ENCODE peak calls at places on chromosomes 7 and 10, in nine cellular contexts. O, P, L, J, X, N, V, H and E are unnamed samples.

GRCh38 chr7:1523208-1523607 is 7.3 kb upstream of the MAFK start:
- DNase-seq in O (no peak), P (no peak), L (no peak), J (no peak), X (no peak), N (no peak), V (no peak), H (no peak), E (no peak)

GRCh38 chr10:102752934-102753664 is 9.4 kb downstream of the WBP1L start:
- DNase-seq in O (peak; percentile 86), P (no peak), L (peak; percentile 61), J (peak; percentile 67), X (peak; percentile 86), N (peak; percentile 51), V (peak; percentile 73), H (no peak), E (peak; percentile 84)

GRCh38 chr7:21104124-21104500 is 317.4 kb upstream of the SP8 start:
- DNase-seq in O (no peak), P (no peak), L (no peak), J (no peak), X (no peak), N (no peak), V (no peak), H (no peak), E (no peak)

GRCh38 chr7:47191876-47192291 is 390.0 kb downstream of the TNS3 start:
- DNase-seq in O (no peak), P (no peak), L (peak; percentile 83), J (no peak), X (no peak), N (no peak), V (peak; percentile 49), H (no peak), E (no peak)

GRCh38 chr7:150466477-150466876 is 16.0 kb downstream of the GIMAP8 start:
- DNase-seq in O (no peak), P (no peak), L (no peak), J (no peak), X (no peak), N (no peak), V (no peak), H (no peak), E (no peak)

GRCh38 chr7:151886783-151887182 is 9.9 kb upstream of the PRKAG2 start:
- DNase-seq in O (no peak), P (no peak), L (peak; percentile 54), J (no peak), X (no peak), N (no peak), V (no peak), H (no peak), E (no peak)

GRCh38 chr10:109861051-109861450 is 62.3 kb downstream of the XPNPEP1 start:
- DNase-seq in O (no peak), P (peak; percentile 79), L (no peak), J (no peak), X (no peak), N (no peak), V (no peak), H (no peak), E (no peak)

GRCh38 chr10:122373108-122373507 is 1.4 kb upstream of the PLEKHA1 start:
- DNase-seq in O (no peak), P (no peak), L (no peak), J (no peak), X (no peak), N (no peak), V (no peak), H (no peak), E (no peak)

GRCh38 chr7:131745645-131746248 is 189.3 kb upstream of the PODXL start:
- DNase-seq in O (peak; percentile 59), P (no peak), L (no peak), J (peak; percentile 26), X (peak; percentile 84), N (peak; percentile 55), V (peak; percentile 77), H (no peak), E (peak; percentile 53)

GRCh38 chr10:10642741-10643280 is 374.9 kb upstream of the CELF2 start:
- DNase-seq in O (peak; percentile 84), P (no peak), L (no peak), J (no peak), X (peak; percentile 9), N (no peak), V (peak; percentile 16), H (no peak), E (no peak)

GRCh38 chr7:84746347-84746746 is 440.5 kb downstream of the SEMA3D start:
- DNase-seq in O (peak; percentile 43), P (no peak), L (no peak), J (peak; percentile 15), X (no peak), N (no peak), V (peak; percentile 22), H (no peak), E (no peak)

GRCh38 chr10:133527779-133528271 is 662 bp downstream of the CYP2E1 start:
- DNase-seq in O (no peak), P (no peak), L (no peak), J (no peak), X (peak; percentile 2), N (no peak), V (no peak), H (no peak), E (no peak)

GRCh38 chr10:62810131-62810530 is 5.6 kb downstream of the ADO start:
- DNase-seq in O (no peak), P (no peak), L (no peak), J (no peak), X (no peak), N (no peak), V (no peak), H (no peak), E (no peak)

GRCh38 chr10:100996678-100997363 is 2.8 kb upstream of the LZTS2 start:
- DNase-seq in O (no peak), P (peak; percentile 27), L (peak; percentile 91), J (no peak), X (peak; percentile 62), N (no peak), V (peak; percentile 70), H (no peak), E (no peak)

GRCh38 chr7:148964510-148965267 is 63.6 kb downstream of the PDIA4 start:
- DNase-seq in O (no peak), P (peak; percentile 13), L (no peak), J (no peak), X (peak; percentile 20), N (no peak), V (no peak), H (no peak), E (no peak)

GRCh38 chr10:106898441-106898840 is 266.1 kb downstream of the SORCS1 start:
- DNase-seq in O (no peak), P (no peak), L (no peak), J (no peak), X (no peak), N (no peak), V (no peak), H (no peak), E (no peak)

GRCh38 chr7:149291036-149291835 is 29.2 kb downstream of the ZNF783 start:
- DNase-seq in O (no peak), P (no peak), L (peak; percentile 58), J (no peak), X (no peak), N (no peak), V (no peak), H (no peak), E (no peak)

GRCh38 chr7:142745091-142745635 is 4.1 kb upstream of the PRSS1 start:
- DNase-seq in O (no peak), P (no peak), L (no peak), J (no peak), X (no peak), N (peak; percentile 71), V (no peak), H (no peak), E (no peak)

GRCh38 chr10:3741688-3742461 is 43.1 kb downstream of the KLF6 start:
- DNase-seq in O (peak; percentile 13), P (no peak), L (no peak), J (no peak), X (no peak), N (no peak), V (no peak), H (no peak), E (no peak)

GRCh38 chr10:73998623-73999622 is 1.0 kb downstream of the VCL start:
- DNase-seq in O (peak; percentile 72), P (no peak), L (peak; percentile 85), J (peak; percentile 87), X (peak; percentile 88), N (peak; percentile 91), V (peak; percentile 88), H (no peak), E (peak; percentile 90)